ENCODE peak calls at places on chromosomes 1 and 21, in six cellular contexts. Z, Q, G, O, X and F are unnamed samples. For H3K27me3, the result is how much of the 10 kb centered on the place peaks cover.

GRCh38 chr1:41639332-41639936 is 155.0 kb upstream of the EDN2 start:
- DNase-seq in X (no peak), G (no peak), Q (no peak), Z (peak), O (no peak), F (no peak)

GRCh38 chr1:27137544-27138075 is 17.3 kb downstream of the SLC9A1 start:
- DNase-seq in Z (peak), Q (no peak), O (no peak), X (peak), G (no peak), F (no peak)

GRCh38 chr1:66562561-66562960 is 28.6 kb downstream of the SGIP1 start:
- DNase-seq in Q (no peak), O (no peak), X (no peak), G (no peak), Z (no peak), F (no peak)

GRCh38 chr1:248691567-248692155 is 10.9 kb downstream of the OR14I1 start:
- DNase-seq in Q (no peak), X (no peak), G (no peak), O (no peak), Z (no peak), F (no peak)

GRCh38 chr1:92805216-92805615 is 20.3 kb upstream of the EVI5 start:
- DNase-seq in X (no peak), Z (no peak), Q (no peak), O (no peak), G (no peak), F (no peak)

GRCh38 chr1:216626394-216627067 is 96.7 kb downstream of the ESRRG start:
- DNase-seq in X (no peak), G (no peak), Q (no peak), Z (peak), O (no peak), F (no peak)

GRCh38 chr1:64147759-64148158 is 55.7 kb upstream of the UBE2U start:
- DNase-seq in Q (no peak), Z (no peak), O (no peak), X (no peak), G (no peak), F (no peak)

GRCh38 chr21:44517175-44517899 is 22.7 kb downstream of the KRTAP10-1 start:
- DNase-seq in Q (no peak), O (no peak), Z (peak), G (no peak), X (peak), F (peak)

GRCh38 chr1:43935711-43936427 is 2.3 kb downstream of the ARTN start:
- DNase-seq in G (no peak), Z (no peak), Q (no peak), O (no peak), X (no peak), F (peak)

GRCh38 chr21:44558695-44559094 is at the start of gene KRTAP10-3:
- DNase-seq in O (no peak), Z (no peak), Q (no peak), G (no peak), X (peak), F (no peak)

GRCh38 chr1:150551784-150552691 is 2.8 kb downstream of the ADAMTSL4 start:
- DNase-seq in Q (peak), O (no peak), Z (peak), X (peak), G (no peak), F (peak)

GRCh38 chr1:244730153-244730933 is 77.4 kb downstream of the DESI2 start:
- DNase-seq in Z (peak), Q (no peak), X (peak), O (peak), G (peak), F (no peak)

GRCh38 chr21:33229776-33230517 is at the start of gene IFNAR2:
- DNase-seq in O (peak), Z (peak), Q (peak), G (peak), X (peak), F (no peak)
- H3K27me3 ChIP-seq in O (under half), Z (under half), Q (under half), G (under half), X (under half), F (under half)

DNA sequence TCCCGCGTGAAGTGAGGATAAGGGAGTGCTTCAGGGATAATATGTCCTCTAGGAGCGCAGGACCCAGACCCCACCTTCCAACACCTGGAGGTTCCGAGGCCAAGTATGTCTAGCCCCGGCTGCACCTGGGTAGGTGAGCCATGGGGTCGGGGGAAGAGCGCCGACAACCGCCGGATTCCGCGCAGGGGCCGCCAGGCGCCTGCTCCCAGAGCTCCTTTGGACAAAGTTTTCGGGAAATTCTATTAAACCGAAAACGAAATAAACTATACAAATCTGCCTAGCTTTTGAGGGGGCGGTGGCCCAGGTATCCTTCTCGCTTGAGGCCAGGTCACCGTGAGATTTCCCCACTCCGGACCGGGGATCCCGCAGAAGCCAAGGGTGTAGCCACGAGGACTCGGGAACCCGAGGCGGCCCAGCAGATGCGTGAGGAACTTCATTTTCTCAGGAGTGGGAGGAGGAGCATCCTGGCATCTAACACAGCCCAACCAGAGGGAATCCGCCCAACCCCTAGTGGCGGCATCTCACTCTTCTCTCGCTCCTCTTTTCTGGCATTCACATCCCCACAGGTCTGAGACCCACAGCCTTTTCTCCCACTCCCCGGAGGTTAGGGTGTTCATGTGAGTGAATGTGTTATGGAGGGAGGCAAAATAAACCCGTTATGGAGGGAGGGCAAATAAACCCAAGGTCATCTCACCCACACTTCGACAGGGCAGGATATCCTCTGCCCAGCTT is 2.3 kb upstream of the DMRTA2 start:
- DNase-seq in X (no peak), Q (no peak), O (no peak), Z (no peak), G (no peak), F (no peak)
- H3K27me3 ChIP-seq in X (half or more), Q (half or more), O (under half), Z (half or more), G (half or more), F (half or more)

GRCh38 chr1:228073870-228074545 is 8.5 kb upstream of the ARF1 start:
- DNase-seq in O (no peak), Z (no peak), G (no peak), Q (peak), X (peak), F (no peak)
- H3K27me3 ChIP-seq in O (under half), Z (under half), G (under half), Q (under half), X (under half), F (under half)

GRCh38 chr1:116170901-116171589 is 59.8 kb downstream of the MAB21L3 start:
- DNase-seq in X (no peak), Z (no peak), G (no peak), O (no peak), Q (no peak), F (no peak)
- H3K27me3 ChIP-seq in X (under half), Z (under half), G (under half), O (under half), Q (under half), F (under half)

DNA sequence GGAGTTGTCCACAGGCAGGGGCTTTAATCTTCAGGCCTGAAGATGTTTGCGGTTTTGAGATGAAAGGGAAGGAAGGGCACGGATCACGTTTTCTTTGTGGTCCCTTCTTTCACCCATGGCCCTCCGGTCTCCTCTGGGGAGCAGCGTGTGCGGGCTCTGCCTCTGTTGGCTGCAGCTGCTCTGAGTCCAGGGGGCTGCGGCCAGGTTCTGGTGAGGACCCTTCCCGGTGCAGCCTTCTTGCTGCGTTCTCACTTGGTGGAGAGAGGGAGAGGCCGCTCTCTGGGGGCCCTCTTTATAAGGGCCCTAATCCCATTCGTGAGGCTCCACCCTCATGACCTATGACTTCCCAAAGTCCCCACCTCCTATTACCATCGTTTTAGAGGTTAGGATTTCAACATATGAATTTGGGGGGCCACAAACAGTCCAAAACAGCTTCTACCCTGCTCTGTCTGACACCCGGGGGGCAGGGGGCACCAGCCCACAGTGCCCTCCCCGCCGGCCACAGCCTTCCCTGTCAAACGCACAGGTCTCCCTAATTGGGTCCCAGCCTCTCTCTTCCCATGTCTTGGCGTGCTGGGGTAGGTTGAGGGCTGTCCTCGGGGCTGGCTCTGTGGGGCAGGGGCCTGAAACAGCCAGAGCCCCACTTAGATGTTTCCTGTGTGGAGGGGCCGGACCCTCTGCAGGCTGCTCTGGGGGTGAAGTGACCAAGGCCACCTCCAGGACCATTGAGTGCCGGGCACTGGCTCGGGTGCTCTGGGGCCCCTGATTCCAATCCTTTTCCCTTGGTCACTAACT is 100.1 kb upstream of the C1orf174 start:
- DNase-seq in Q (peak), X (peak), O (no peak), Z (no peak), G (no peak), F (no peak)
- H3K27me3 ChIP-seq in Q (under half), X (under half), O (under half), Z (under half), G (under half), F (under half)

GRCh38 chr1:229410692-229411433 is 23.0 kb downstream of the ACTA1 start:
- DNase-seq in G (no peak), O (no peak), Z (peak), X (no peak), Q (peak), F (no peak)
- H3K27me3 ChIP-seq in G (under half), O (under half), Z (under half), X (under half), Q (under half), F (under half)

GRCh38 chr1:14103878-14104430 is 404.0 kb downstream of the PRDM2 start:
- DNase-seq in X (no peak), Z (no peak), O (no peak), Q (no peak), G (no peak), F (no peak)

GRCh38 chr1:14110040-14110439 is 410.1 kb downstream of the PRDM2 start:
- DNase-seq in Z (no peak), G (no peak), Q (no peak), X (no peak), O (no peak), F (no peak)

GRCh38 chr1:14109276-14109635 is 409.3 kb downstream of the PRDM2 start:
- DNase-seq in X (no peak), O (no peak), G (no peak), Q (no peak), Z (no peak), F (no peak)

GRCh38 chr1:14108356-14109275 is 408.6 kb downstream of the PRDM2 start:
- DNase-seq in Q (no peak), G (no peak), O (no peak), Z (no peak), X (no peak), F (no peak)

GRCh38 chr1:14106679-14107313 is 406.8 kb downstream of the PRDM2 start:
- DNase-seq in X (no peak), Z (no peak), O (no peak), G (no peak), Q (no peak), F (no peak)
- H3K27me3 ChIP-seq in X (under half), Z (under half), O (under half), G (under half), Q (under half), F (under half)